ENCODE peak calls at places on chromosomes 16 and 17, in six cellular contexts. One of them, this sample, is unnamed.

GRCh38 chr17:78344666-78345065 is 15.2 kb downstream of the SOCS3 start:
- DNase-seq in uterus: no peak
- DNase-seq in upper lobe of right lung: no peak
- DNase-seq in suprapubic skin: no peak
- DNase-seq in heart left ventricle: no peak
- DNase-seq in GM12878: no peak
- DNase-seq in this sample: no peak

GRCh38 chr16:23537390-23537789 is 19.8 kb downstream of the EARS2 start:
- DNase-seq in uterus: no peak
- DNase-seq in GM12878: no peak
- DNase-seq in heart left ventricle: no peak
- DNase-seq in suprapubic skin: no peak
- DNase-seq in upper lobe of right lung: no peak
- DNase-seq in this sample: no peak

GRCh38 chr17:59641799-59642484 is 22.2 kb downstream of the CLTC start:
- DNase-seq in upper lobe of right lung: no peak
- DNase-seq in GM12878: peak; percentile 63
- DNase-seq in uterus: no peak
- DNase-seq in heart left ventricle: no peak
- DNase-seq in suprapubic skin: no peak
- DNase-seq in this sample: no peak

GRCh38 chr17:63976702-63977101 is 4.0 kb upstream of the SCN4A start:
- DNase-seq in uterus: no peak
- DNase-seq in heart left ventricle: no peak
- DNase-seq in suprapubic skin: no peak
- DNase-seq in GM12878: no peak
- DNase-seq in upper lobe of right lung: no peak
- DNase-seq in this sample: no peak

GRCh38 chr17:49545811-49546545 is 29.7 kb upstream of the NXPH3 start:
- DNase-seq in GM12878: no peak
- DNase-seq in uterus: no peak
- DNase-seq in suprapubic skin: peak; percentile 40
- DNase-seq in heart left ventricle: no peak
- DNase-seq in upper lobe of right lung: no peak
- DNase-seq in this sample: no peak

GRCh38 chr16:278863-279366 is 1.5 kb upstream of the ARHGDIG start:
- DNase-seq in GM12878: peak; percentile 8
- DNase-seq in suprapubic skin: no peak
- DNase-seq in uterus: no peak
- DNase-seq in heart left ventricle: peak; percentile 59
- DNase-seq in upper lobe of right lung: no peak
- DNase-seq in this sample: no peak

GRCh38 chr16:8548166-8548565 is 42.1 kb downstream of the TMEM114 start:
- DNase-seq in uterus: no peak
- DNase-seq in suprapubic skin: no peak
- DNase-seq in heart left ventricle: no peak
- DNase-seq in GM12878: no peak
- DNase-seq in upper lobe of right lung: no peak
- DNase-seq in this sample: no peak

GRCh38 chr17:72512649-72513556 is 392.1 kb downstream of the SOX9 start:
- DNase-seq in heart left ventricle: no peak
- DNase-seq in uterus: no peak
- DNase-seq in upper lobe of right lung: no peak
- DNase-seq in GM12878: no peak
- DNase-seq in suprapubic skin: no peak
- DNase-seq in this sample: no peak

GRCh38 chr16:89999831-90000574 is 19.3 kb downstream of the DBNDD1 start:
- DNase-seq in heart left ventricle: no peak
- DNase-seq in GM12878: no peak
- DNase-seq in suprapubic skin: no peak
- DNase-seq in upper lobe of right lung: no peak
- DNase-seq in uterus: no peak
- DNase-seq in this sample: no peak

GRCh38 chr17:75327757-75328156 is 38.5 kb upstream of the SLC25A19 start:
- DNase-seq in heart left ventricle: no peak
- DNase-seq in GM12878: no peak
- DNase-seq in upper lobe of right lung: no peak
- DNase-seq in suprapubic skin: no peak
- DNase-seq in uterus: no peak
- DNase-seq in this sample: no peak
- H3K27ac ChIP-seq in heart left ventricle: no peak overlapping the region
- H3K27ac ChIP-seq in GM12878: no peak overlapping the region
- H3K27ac ChIP-seq in upper lobe of right lung: no peak overlapping the region
- H3K27ac ChIP-seq in suprapubic skin: no peak overlapping the region
- H3K27ac ChIP-seq in uterus: no peak overlapping the region
- H3K27ac ChIP-seq in this sample: no peak overlapping the region

DNA sequence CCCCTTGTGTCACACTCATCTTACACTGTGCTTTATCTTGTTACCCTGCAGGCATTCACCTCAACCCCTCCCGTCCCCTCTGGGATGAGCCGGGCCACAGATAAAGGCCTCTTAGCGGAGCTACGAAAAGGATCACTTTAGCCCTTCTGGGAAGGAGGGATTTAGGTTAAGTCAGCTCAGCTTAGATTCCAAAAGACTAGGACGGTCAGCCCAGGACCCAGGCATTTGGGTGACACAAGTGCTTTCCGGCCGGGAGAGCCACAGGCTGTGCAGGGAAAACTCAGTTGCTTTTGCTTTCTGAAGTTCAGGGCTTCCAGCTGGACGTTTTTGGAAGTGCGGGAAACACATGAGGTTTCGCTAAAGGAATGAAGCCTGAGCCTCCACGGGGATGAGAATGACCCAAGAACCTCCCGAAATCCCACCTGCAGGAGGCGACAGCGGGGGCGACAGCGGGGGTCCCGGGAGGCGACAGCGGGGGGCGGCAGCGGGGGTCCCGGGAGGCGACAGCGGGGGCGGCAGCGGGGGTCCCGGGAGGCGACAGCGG is 11.6 kb upstream of the METRNL start:
- DNase-seq in heart left ventricle: peak; percentile 9
- DNase-seq in GM12878: no peak
- DNase-seq in suprapubic skin: peak; percentile 61
- DNase-seq in upper lobe of right lung: peak; percentile 44
- DNase-seq in uterus: no peak
- DNase-seq in this sample: no peak
- H3K27ac ChIP-seq in heart left ventricle: no peak overlapping the region
- H3K27ac ChIP-seq in GM12878: no peak overlapping the region
- H3K27ac ChIP-seq in suprapubic skin: no peak overlapping the region
- H3K27ac ChIP-seq in upper lobe of right lung: no peak overlapping the region
- H3K27ac ChIP-seq in uterus: no peak overlapping the region
- H3K27ac ChIP-seq in this sample: no peak overlapping the region

GRCh38 chr17:60716766-60717165 is 39.1 kb downstream of the BCAS3 start:
- DNase-seq in suprapubic skin: no peak
- DNase-seq in heart left ventricle: no peak
- DNase-seq in GM12878: no peak
- DNase-seq in upper lobe of right lung: no peak
- DNase-seq in uterus: no peak
- DNase-seq in this sample: no peak
- H3K27ac ChIP-seq in suprapubic skin: no peak overlapping the region
- H3K27ac ChIP-seq in heart left ventricle: no peak overlapping the region
- H3K27ac ChIP-seq in GM12878: no peak overlapping the region
- H3K27ac ChIP-seq in upper lobe of right lung: no peak overlapping the region
- H3K27ac ChIP-seq in uterus: no peak overlapping the region
- H3K27ac ChIP-seq in this sample: no peak overlapping the region

GRCh38 chr16:54070944-54071343 is 215.6 kb downstream of the IRX3 start:
- DNase-seq in uterus: no peak
- DNase-seq in suprapubic skin: no peak
- DNase-seq in upper lobe of right lung: no peak
- DNase-seq in GM12878: peak; percentile 3
- DNase-seq in heart left ventricle: no peak
- DNase-seq in this sample: no peak

GRCh38 chr16:54071516-54071915 is 215.1 kb downstream of the IRX3 start:
- DNase-seq in GM12878: no peak
- DNase-seq in suprapubic skin: no peak
- DNase-seq in uterus: no peak
- DNase-seq in heart left ventricle: no peak
- DNase-seq in upper lobe of right lung: no peak
- DNase-seq in this sample: no peak

GRCh38 chr16:54072237-54072636 is 214.3 kb downstream of the IRX3 start:
- DNase-seq in suprapubic skin: no peak
- DNase-seq in uterus: no peak
- DNase-seq in GM12878: no peak
- DNase-seq in heart left ventricle: peak; percentile 37
- DNase-seq in upper lobe of right lung: no peak
- DNase-seq in this sample: no peak

GRCh38 chr16:54075446-54075845 is 211.1 kb downstream of the IRX3 start:
- DNase-seq in upper lobe of right lung: no peak
- DNase-seq in heart left ventricle: no peak
- DNase-seq in suprapubic skin: no peak
- DNase-seq in uterus: no peak
- DNase-seq in GM12878: no peak
- DNase-seq in this sample: no peak

DNA sequence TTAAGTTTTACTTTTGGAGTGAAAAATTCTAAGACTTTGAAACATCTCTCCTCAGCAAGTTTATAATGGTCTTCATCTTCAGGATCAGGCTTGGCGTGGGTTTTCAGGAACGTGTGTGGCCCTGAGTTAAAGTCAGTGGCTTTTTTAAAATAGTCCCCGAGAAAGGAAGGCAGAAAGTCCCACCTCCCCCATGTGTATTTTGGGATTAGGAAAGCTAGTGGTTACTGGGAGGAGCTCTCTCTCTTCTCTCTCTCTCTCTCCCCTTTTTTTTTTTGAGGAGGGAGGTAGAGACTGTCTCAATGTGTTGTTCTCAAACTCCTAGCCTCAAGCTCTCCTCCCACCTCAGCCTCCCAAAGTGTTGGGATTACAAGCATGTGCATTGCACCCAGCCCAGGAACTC is 213.2 kb downstream of the IRX3 start:
- DNase-seq in uterus: no peak
- DNase-seq in GM12878: no peak
- DNase-seq in heart left ventricle: no peak
- DNase-seq in upper lobe of right lung: no peak
- DNase-seq in suprapubic skin: no peak
- DNase-seq in this sample: no peak
- H3K27ac ChIP-seq in uterus: no peak overlapping the region
- H3K27ac ChIP-seq in GM12878: no peak overlapping the region
- H3K27ac ChIP-seq in heart left ventricle: no peak overlapping the region
- H3K27ac ChIP-seq in upper lobe of right lung: no peak overlapping the region
- H3K27ac ChIP-seq in suprapubic skin: no peak overlapping the region
- H3K27ac ChIP-seq in this sample: no peak overlapping the region

GRCh38 chr17:39887078-39887477 is 19.1 kb downstream of the ZPBP2 start:
- DNase-seq in upper lobe of right lung: no peak
- DNase-seq in GM12878: no peak
- DNase-seq in suprapubic skin: no peak
- DNase-seq in uterus: no peak
- DNase-seq in heart left ventricle: no peak
- DNase-seq in this sample: no peak
- H3K27ac ChIP-seq in upper lobe of right lung: no peak overlapping the region
- H3K27ac ChIP-seq in GM12878: no peak overlapping the region
- H3K27ac ChIP-seq in suprapubic skin: no peak overlapping the region
- H3K27ac ChIP-seq in uterus: no peak overlapping the region
- H3K27ac ChIP-seq in heart left ventricle: no peak overlapping the region
- H3K27ac ChIP-seq in this sample: no peak overlapping the region

DNA sequence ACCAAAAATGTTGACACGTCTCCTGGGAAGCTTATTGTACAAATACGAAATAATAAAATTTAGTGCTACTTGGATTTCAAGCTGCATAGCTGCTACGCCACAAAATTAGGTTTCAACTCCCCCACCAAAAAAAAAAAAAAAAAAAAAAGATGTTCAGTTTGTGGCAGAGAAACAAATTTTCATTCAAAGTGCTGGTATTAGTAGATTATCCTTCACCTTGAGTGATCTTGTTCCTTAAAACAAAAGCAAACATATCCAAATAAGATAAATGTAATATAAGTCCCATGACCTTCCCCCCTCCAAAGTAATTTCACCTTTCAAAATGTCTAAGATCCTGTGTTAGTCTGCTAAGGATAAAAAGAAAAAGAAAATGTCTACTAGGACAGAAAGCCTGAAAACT is 2.2 kb downstream of the TOB1 start:
- DNase-seq in uterus: no peak
- DNase-seq in heart left ventricle: no peak
- DNase-seq in upper lobe of right lung: no peak
- DNase-seq in suprapubic skin: no peak
- DNase-seq in GM12878: no peak
- DNase-seq in this sample: no peak
- H3K27ac ChIP-seq in uterus: peak overlapping the region; percentile 99
- H3K27ac ChIP-seq in heart left ventricle: peak overlapping the region; percentile 100
- H3K27ac ChIP-seq in upper lobe of right lung: peak overlapping the region; percentile 100
- H3K27ac ChIP-seq in suprapubic skin: peak overlapping the region; percentile 99
- H3K27ac ChIP-seq in GM12878: no peak overlapping the region
- H3K27ac ChIP-seq in this sample: no peak overlapping the region

This sample was measured in AG04450.